ENCODE peak calls at places on chromosomes 4 and X, in six cellular contexts. W, C, T, Q, M and F are unnamed samples.

GRCh38 chrX:71222929-71223328 is at the start of gene GJB1:
- DNase-seq in C (no peak), M (no peak), W (no peak), Q (no peak), T (no peak), F (no peak)

GRCh38 chr4:105113800-105114199 is 32.9 kb upstream of the TET2 start:
- DNase-seq in W (no peak), C (no peak), Q (peak), M (no peak), T (no peak), F (no peak)

GRCh38 chr4:11069581-11069980 is 359.1 kb downstream of the HS3ST1 start:
- DNase-seq in C (no peak), W (no peak), M (no peak), T (no peak), Q (no peak), F (no peak)

GRCh38 chrX:1673337-1673736 is 58.5 kb downstream of the ASMT start:
- DNase-seq in M (no peak), W (peak), Q (no peak), C (peak), T (peak), F (no peak)

GRCh38 chrX:69493766-69494165 is 10.4 kb upstream of the NALF2 start:
- DNase-seq in Q (peak), C (no peak), W (no peak), M (no peak), T (no peak), F (no peak)

GRCh38 chr4:137310593-137311490 is 221.5 kb downstream of the PCDH18 start:
- DNase-seq in W (no peak), T (no peak), M (no peak), C (peak), Q (peak), F (no peak)

GRCh38 chr4:142383800-142384470 is 462.2 kb downstream of the INPP4B start:
- DNase-seq in Q (peak), M (no peak), C (no peak), W (no peak), T (no peak), F (no peak)

GRCh38 chr4:2064276-2064991 is 5.3 kb downstream of the NAT8L start:
- DNase-seq in W (no peak), C (no peak), M (peak), Q (no peak), T (peak), F (no peak)

GRCh38 chrX:13165747-13166146 is 121.3 kb upstream of the FAM9C start:
- DNase-seq in W (no peak), Q (no peak), C (no peak), M (no peak), T (no peak), F (peak)

GRCh38 chr4:61375316-61375715 is 175.2 kb downstream of the ADGRL3 start:
- DNase-seq in T (no peak), Q (peak), C (no peak), M (no peak), W (no peak), F (no peak)

GRCh38 chrX:111168314-111168713 is 72.3 kb downstream of the PAK3 start:
- DNase-seq in W (no peak), T (no peak), M (no peak), Q (peak), C (no peak), F (peak)

GRCh38 chr4:7062816-7063215 is 5.0 kb downstream of the GRPEL1 start:
- DNase-seq in Q (no peak), M (no peak), W (no peak), C (no peak), T (no peak), F (no peak)

GRCh38 chr4:156638925-156639605 is 332.5 kb downstream of the PDGFC start:
- DNase-seq in C (peak), Q (no peak), W (no peak), M (no peak), T (no peak), F (no peak)

GRCh38 chr4:3879681-3880594 is 113.8 kb downstream of the ADRA2C start:
- DNase-seq in T (no peak), M (no peak), Q (no peak), W (no peak), C (no peak), F (no peak)

GRCh38 chr4:6419452-6420028 is 52.9 kb downstream of the PPP2R2C start:
- DNase-seq in M (no peak), T (no peak), Q (no peak), W (no peak), C (peak), F (no peak)

GRCh38 chrX:49840679-49841078 is 11.6 kb downstream of the PAGE4 start:
- DNase-seq in M (peak), Q (peak), C (peak), W (peak), T (no peak), F (peak)

GRCh38 chr4:96874657-96875056 is 1034.8 kb downstream of the PDHA2 start:
- DNase-seq in M (no peak), T (no peak), Q (no peak), C (no peak), W (no peak), F (no peak)

GRCh38 chr4:38166082-38166481 is 205.9 kb downstream of the PTTG2 start:
- DNase-seq in C (no peak), M (no peak), W (no peak), Q (no peak), T (no peak), F (no peak)

GRCh38 chr4:39353478-39354177 is 12.5 kb downstream of the RFC1 start:
- DNase-seq in Q (peak), T (no peak), W (no peak), C (peak), M (no peak), F (no peak)

GRCh38 chr4:173415092-173415491 is 16.2 kb upstream of the SCRG1 start:
- DNase-seq in T (no peak), Q (peak), W (no peak), M (no peak), C (no peak), F (no peak)

GRCh38 chrX:9231491-9231890 is 197.6 kb upstream of the FAM9B start:
- DNase-seq in W (no peak), M (no peak), T (no peak), Q (no peak), C (peak), F (no peak)

GRCh38 chr4:1010522-1011021 is 854 bp upstream of the FGFRL1 start:
- DNase-seq in T (no peak), W (peak), Q (peak), M (peak), C (no peak), F (peak)

GRCh38 chr4:21949073-21949457 is 493 bp upstream of the KCNIP4 start:
- DNase-seq in M (no peak), C (no peak), Q (peak), W (no peak), T (peak), F (peak)

GRCh38 chr4:826508-827208 is 729 bp upstream of the CPLX1 start:
- DNase-seq in W (no peak), T (no peak), C (no peak), Q (no peak), M (peak), F (no peak)

GRCh38 chrX:24378706-24379105 is 18.3 kb downstream of the SUPT20HL1 start:
- DNase-seq in T (no peak), M (no peak), Q (no peak), C (no peak), W (no peak), F (no peak)

GRCh38 chrX:10756365-10756915 is 136.1 kb upstream of the MID1 start:
- DNase-seq in Q (peak), W (no peak), T (no peak), C (peak), M (no peak), F (no peak)

GRCh38 chr4:139943277-139943676 is 210.7 kb downstream of the MAML3 start:
- DNase-seq in Q (no peak), W (no peak), C (no peak), T (no peak), M (no peak), F (no peak)

GRCh38 chr4:24999392-25000104 is 31.2 kb downstream of the LGI2 start:
- DNase-seq in C (no peak), M (no peak), Q (no peak), T (no peak), W (no peak), F (no peak)